ENCODE peak calls at places on chromosomes 6 and 20, in nine cellular contexts. L, X, F, D, E, V, O, W and A are unnamed samples.

GRCh38 chr20:14568225-14568624 is 230.8 kb upstream of the FLRT3 start:
- DNase-seq in L (no peak), X (no peak), F (no peak), D (no peak), E (no peak), V (no peak), O (no peak), W (no peak), A (no peak)

GRCh38 chr20:34042286-34042685 is 48.6 kb downstream of the RALY start:
- DNase-seq in L (no peak), X (no peak), F (no peak), D (peak; percentile 76), E (no peak), V (no peak), O (no peak), W (no peak), A (no peak)

GRCh38 chr20:50339196-50339901 is 148.7 kb downstream of the CEBPB start:
- DNase-seq in L (peak; percentile 66), X (peak; percentile 64), F (no peak), D (no peak), E (peak; percentile 24), V (no peak), O (no peak), W (no peak), A (no peak)

GRCh38 chr6:8180327-8181161 is 78.2 kb upstream of the EEF1E1 start:
- DNase-seq in L (peak; percentile 97), X (peak; percentile 51), F (no peak), D (peak; percentile 41), E (peak; percentile 42), V (no peak), O (no peak), W (peak; percentile 7), A (no peak)

GRCh38 chr20:36493013-36493800 is 48.1 kb upstream of the MYL9 start:
- DNase-seq in L (no peak), X (no peak), F (peak; percentile 56), D (no peak), E (no peak), V (no peak), O (no peak), W (no peak), A (no peak)

GRCh38 chr20:10508060-10508459 is 73.0 kb downstream of the SLX4IP start:
- DNase-seq in L (peak; percentile 39), X (peak; percentile 67), F (no peak), D (no peak), E (no peak), V (no peak), O (no peak), W (peak; percentile 88), A (peak; percentile 88)

GRCh38 chr6:32825966-32826365 is 9.2 kb upstream of the HLA-DOB start:
- DNase-seq in L (peak; percentile 71), X (peak; percentile 68), F (no peak), D (peak; percentile 22), E (no peak), V (no peak), O (no peak), W (peak; percentile 16), A (no peak)

GRCh38 chr6:144027927-144028587 is 20.0 kb upstream of the PLAGL1 start:
- DNase-seq in L (no peak), X (no peak), F (no peak), D (no peak), E (no peak), V (no peak), O (no peak), W (no peak), A (no peak)

GRCh38 chr6:135114355-135115145 is 59.9 kb upstream of the HBS1L start:
- DNase-seq in L (no peak), X (no peak), F (no peak), D (no peak), E (no peak), V (no peak), O (no peak), W (no peak), A (no peak)

GRCh38 chr6:134347916-134348805 is 30.2 kb upstream of the SGK1 start:
- DNase-seq in L (peak; percentile 97), X (peak; percentile 99), F (no peak), D (no peak), E (peak; percentile 81), V (no peak), O (no peak), W (no peak), A (no peak)

GRCh38 chr20:17843246-17844132 is 125.1 kb downstream of the SNX5 start:
- DNase-seq in L (peak; percentile 98), X (peak; percentile 96), F (no peak), D (no peak), E (peak; percentile 83), V (no peak), O (no peak), W (peak; percentile 9), A (no peak)

GRCh38 chr6:108561742-108562502 is 1.2 kb downstream of the FOXO3 start:
- DNase-seq in L (peak; percentile 39), X (peak; percentile 42), F (peak; percentile 38), D (peak; percentile 38), E (no peak), V (no peak), O (no peak), W (no peak), A (no peak)

GRCh38 chr20:45061244-45061643 is 39.7 kb downstream of the KCNS1 start:
- DNase-seq in L (peak; percentile 97), X (peak; percentile 90), F (no peak), D (no peak), E (peak; percentile 73), V (no peak), O (no peak), W (peak; percentile 8), A (no peak)

GRCh38 chr6:152922706-152923105 is 60.1 kb downstream of the FBXO5 start:
- DNase-seq in L (no peak), X (no peak), F (no peak), D (no peak), E (no peak), V (no peak), O (no peak), W (no peak), A (no peak)

GRCh38 chr6:24902782-24903181 is 33.0 kb downstream of the RIPOR2 start:
- DNase-seq in L (peak; percentile 92), X (peak; percentile 94), F (no peak), D (no peak), E (peak; percentile 29), V (no peak), O (no peak), W (peak; percentile 43), A (no peak)

GRCh38 chr6:156780962-156781705 is 4.0 kb downstream of the ARID1B start:
- DNase-seq in L (no peak), X (no peak), F (no peak), D (no peak), E (no peak), V (no peak), O (no peak), W (no peak), A (no peak)

GRCh38 chr20:50933589-50933988 is 2.4 kb upstream of the ADNP start:
- DNase-seq in L (no peak), X (no peak), F (no peak), D (no peak), E (no peak), V (no peak), O (no peak), W (no peak), A (no peak)

GRCh38 chr20:63025534-63026331 is 19.0 kb upstream of the BHLHE23 start:
- DNase-seq in L (peak; percentile 44), X (peak; percentile 48), F (peak; percentile 22), D (no peak), E (no peak), V (peak; percentile 34), O (no peak), W (no peak), A (no peak)

GRCh38 chr6:2850480-2851150 is 9.0 kb upstream of the SERPINB1 start:
- DNase-seq in L (peak; percentile 76), X (no peak), F (no peak), D (peak; percentile 48), E (peak; percentile 4), V (no peak), O (no peak), W (peak; percentile 25), A (no peak)

GRCh38 chr6:140040391-140040790 is 665.9 kb upstream of the CITED2 start:
- DNase-seq in L (peak; percentile 40), X (peak; percentile 79), F (no peak), D (no peak), E (no peak), V (no peak), O (no peak), W (no peak), A (no peak)

GRCh38 chr6:20605581-20605980 is 71.3 kb downstream of the CDKAL1 start:
- DNase-seq in L (peak; percentile 13), X (peak; percentile 55), F (no peak), D (no peak), E (no peak), V (no peak), O (no peak), W (no peak), A (no peak)

GRCh38 chr6:14981960-14982359 is 263.9 kb upstream of the JARID2 start:
- DNase-seq in L (no peak), X (peak; percentile 16), F (no peak), D (no peak), E (no peak), V (no peak), O (no peak), W (no peak), A (no peak)

GRCh38 chr6:158049055-158050028 is 67.7 kb downstream of the SYNJ2 start:
- DNase-seq in L (no peak), X (no peak), F (no peak), D (no peak), E (no peak), V (no peak), O (no peak), W (no peak), A (no peak)

GRCh38 chr6:41347349-41348050 is 12.1 kb downstream of the NCR2 start:
- DNase-seq in L (no peak), X (peak; percentile 47), F (no peak), D (no peak), E (no peak), V (no peak), O (no peak), W (no peak), A (no peak)

GRCh38 chr20:39021748-39022147 is 59.6 kb downstream of the DHX35 start:
- DNase-seq in L (no peak), X (no peak), F (no peak), D (no peak), E (no peak), V (no peak), O (no peak), W (no peak), A (no peak)

GRCh38 chr6:137709424-137710281 is 157.4 kb upstream of the TNFAIP3 start:
- DNase-seq in L (peak; percentile 48), X (peak; percentile 79), F (no peak), D (no peak), E (no peak), V (no peak), O (no peak), W (no peak), A (no peak)

GRCh38 chr6:47897233-47897632 is 115.4 kb downstream of the OPN5 start:
- DNase-seq in L (no peak), X (peak; percentile 28), F (no peak), D (no peak), E (no peak), V (no peak), O (no peak), W (no peak), A (no peak)

GRCh38 chr20:59335401-59335800 is 35.0 kb downstream of the EDN3 start:
- DNase-seq in L (no peak), X (no peak), F (no peak), D (no peak), E (no peak), V (no peak), O (no peak), W (no peak), A (no peak)

GRCh38 chr6:70133246-70133645 is 169.6 kb downstream of the COL9A1 start:
- DNase-seq in L (no peak), X (no peak), F (no peak), D (no peak), E (no peak), V (no peak), O (no peak), W (no peak), A (no peak)

GRCh38 chr6:170449835-170450753 is 103.0 kb downstream of the PSMB1 start:
- DNase-seq in L (no peak), X (no peak), F (no peak), D (no peak), E (no peak), V (no peak), O (no peak), W (no peak), A (no peak)

GRCh38 chr6:99254616-99255550 is 94.6 kb downstream of the FAXC start:
- DNase-seq in L (no peak), X (no peak), F (no peak), D (no peak), E (no peak), V (no peak), O (no peak), W (no peak), A (no peak)